ENCODE peak calls at places on chromosomes 12 and 14, in four cellular contexts. G is HepG2, V is GM12878, E is K562. Y is an unnamed sample.
A peak's percentile ranks its signal among the peaks of the same experiment; 100 is the strongest.

GRCh38 chr12:96237035-96237434 is 42.9 kb downstream of the ELK3 start:
- DNase-seq in V (no peak), E (no peak), G (no peak), Y (no peak)

GRCh38 chr14:56416213-56416612 is 163.4 kb upstream of the TMEM260 start:
- DNase-seq in E (no peak), V (no peak), G (no peak), Y (no peak)

GRCh38 chr12:110640275-110641025 is 26.5 kb downstream of the TCTN1 start:
- DNase-seq in V (no peak), G (no peak), E (no peak), Y (no peak)

GRCh38 chr14:104821229-104821945 is 20.5 kb downstream of the ZBTB42 start:
- DNase-seq in E (no peak), V (no peak), G (no peak), Y (no peak)

GRCh38 chr14:72651715-72652114 is 242.2 kb downstream of the DPF3 start:
- DNase-seq in V (no peak), E (no peak), G (no peak), Y (no peak)

GRCh38 chr14:49106721-49107689 is 479.2 kb downstream of the RPS29 start:
- DNase-seq in V (no peak), E (no peak), G (no peak), Y (no peak)

GRCh38 chr14:102568115-102568614 is 24.3 kb upstream of the RCOR1 start:
- DNase-seq in V (no peak), E (peak; percentile 88), G (peak; percentile 52), Y (peak; percentile 70)

GRCh38 chr12:11753151-11753501 is 103.7 kb downstream of the ETV6 start:
- DNase-seq in E (no peak), G (no peak), V (no peak), Y (no peak)

GRCh38 chr14:100790785-100791667 is 34.9 kb upstream of the MEG3 start:
- DNase-seq in E (peak; percentile 92), G (no peak), V (no peak), Y (no peak)

GRCh38 chr12:54407183-54407905 is 11.7 kb downstream of the ITGA5 start:
- DNase-seq in V (no peak), G (no peak), E (no peak), Y (no peak)

GRCh38 chr12:132218915-132219314 is 74.7 kb downstream of the NOC4L start:
- DNase-seq in E (peak; percentile 44), V (no peak), G (peak; percentile 35), Y (peak; percentile 81)

GRCh38 chr12:105067511-105068031 is 16.7 kb downstream of the ALDH1L2 start:
- DNase-seq in E (no peak), V (no peak), G (no peak), Y (no peak)

GRCh38 chr12:38995249-38995648 is 89.9 kb upstream of the CPNE8 start:
- DNase-seq in G (no peak), V (no peak), E (no peak), Y (no peak)

GRCh38 chr12:102438823-102439205 is 41.5 kb downstream of the IGF1 start:
- DNase-seq in G (no peak), V (no peak), E (no peak), Y (no peak)

GRCh38 chr12:21637985-21638891 is 19.4 kb downstream of the LDHB start:
- DNase-seq in V (no peak), E (no peak), G (no peak), Y (no peak)

GRCh38 chr12:93832126-93832525 is 155.0 kb downstream of the CRADD start:
- DNase-seq in G (no peak), E (no peak), V (no peak), Y (no peak)

GRCh38 chr12:34348064-34348463 is 325.8 kb downstream of the ALG10 start:
- DNase-seq in V (no peak), E (no peak), G (no peak), Y (no peak)

GRCh38 chr14:21924479-21924878 is 250.9 kb upstream of the OR4E1 start:
- DNase-seq in V (peak; percentile 4), G (no peak), E (no peak), Y (no peak)

GRCh38 chr14:61953602-61954001 is 191.4 kb downstream of the SNAPC1 start:
- DNase-seq in G (no peak), E (no peak), V (no peak), Y (no peak)

GRCh38 chr12:70796989-70797388 is 123.5 kb downstream of the PTPRR start:
- DNase-seq in V (no peak), E (no peak), G (no peak), Y (no peak)

GRCh38 chr12:26032719-26033241 is 74.3 kb downstream of the RASSF8 start:
- DNase-seq in E (no peak), V (no peak), G (no peak), Y (no peak)

GRCh38 chr12:71967176-71967575 is 28.5 kb downstream of the TPH2 start:
- DNase-seq in V (no peak), G (no peak), E (no peak), Y (no peak)

GRCh38 chr12:46921754-46922113 is 95.9 kb upstream of the SLC38A4 start:
- DNase-seq in E (no peak), V (no peak), G (peak; percentile 42), Y (no peak)

GRCh38 chr12:102685172-102685571 is 204.8 kb upstream of the IGF1 start:
- DNase-seq in E (no peak), G (no peak), V (no peak), Y (no peak)

GRCh38 chr14:21093769-21094681 is 4.4 kb downstream of the ZNF219 start:
- DNase-seq in G (no peak), E (no peak), V (no peak), Y (no peak)

GRCh38 chr12:13258212-13258611 is 61.7 kb downstream of the EMP1 start:
- DNase-seq in V (no peak), G (no peak), E (no peak), Y (no peak)

GRCh38 chr12:8081228-8081920 is 700 bp upstream of the NECAP1 start:
- DNase-seq in E (peak; percentile 44), G (no peak), V (no peak), Y (no peak)

DNA sequence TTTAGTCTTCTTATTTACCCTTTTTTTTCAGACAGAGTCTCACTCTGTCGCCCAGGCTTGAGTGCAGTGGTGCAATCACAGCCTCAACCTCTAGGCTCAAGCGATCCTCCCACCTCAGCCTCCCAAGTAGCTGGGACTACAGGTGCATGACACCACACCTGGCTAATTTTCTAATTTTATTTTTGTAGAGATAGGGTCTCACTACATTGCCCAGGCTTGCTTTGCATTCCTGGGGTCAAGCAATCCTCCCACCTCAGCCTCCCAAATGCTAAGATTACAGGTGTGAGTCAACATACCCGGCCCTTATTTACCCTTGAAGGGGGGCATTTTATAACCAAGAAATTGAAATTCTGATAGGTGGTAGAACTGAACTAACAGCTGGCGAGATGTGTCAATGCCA is 21.0 kb downstream of the HECTD4 start:
- DNase-seq in E (no peak), V (no peak), G (no peak), Y (no peak)
- TF ChIP-seq SP1 in E (no peak), V (no peak), G (no peak), Y (no peak)

GRCh38 chr12:49334226-49334625 is 2.8 kb downstream of the C1QL4 start:
- DNase-seq in V (no peak), G (no peak), E (no peak), Y (no peak)

GRCh38 chr12:49335955-49336644 is 888 bp downstream of the C1QL4 start:
- DNase-seq in E (no peak), G (no peak), V (no peak), Y (no peak)

GRCh38 chr12:49334681-49335080 is 2.3 kb downstream of the C1QL4 start:
- DNase-seq in V (no peak), E (no peak), G (no peak), Y (no peak)

GRCh38 chr12:49336645-49337584 is at the start of gene C1QL4:
- DNase-seq in G (peak; percentile 44), V (no peak), E (peak; percentile 93), Y (peak; percentile 90)

DNA sequence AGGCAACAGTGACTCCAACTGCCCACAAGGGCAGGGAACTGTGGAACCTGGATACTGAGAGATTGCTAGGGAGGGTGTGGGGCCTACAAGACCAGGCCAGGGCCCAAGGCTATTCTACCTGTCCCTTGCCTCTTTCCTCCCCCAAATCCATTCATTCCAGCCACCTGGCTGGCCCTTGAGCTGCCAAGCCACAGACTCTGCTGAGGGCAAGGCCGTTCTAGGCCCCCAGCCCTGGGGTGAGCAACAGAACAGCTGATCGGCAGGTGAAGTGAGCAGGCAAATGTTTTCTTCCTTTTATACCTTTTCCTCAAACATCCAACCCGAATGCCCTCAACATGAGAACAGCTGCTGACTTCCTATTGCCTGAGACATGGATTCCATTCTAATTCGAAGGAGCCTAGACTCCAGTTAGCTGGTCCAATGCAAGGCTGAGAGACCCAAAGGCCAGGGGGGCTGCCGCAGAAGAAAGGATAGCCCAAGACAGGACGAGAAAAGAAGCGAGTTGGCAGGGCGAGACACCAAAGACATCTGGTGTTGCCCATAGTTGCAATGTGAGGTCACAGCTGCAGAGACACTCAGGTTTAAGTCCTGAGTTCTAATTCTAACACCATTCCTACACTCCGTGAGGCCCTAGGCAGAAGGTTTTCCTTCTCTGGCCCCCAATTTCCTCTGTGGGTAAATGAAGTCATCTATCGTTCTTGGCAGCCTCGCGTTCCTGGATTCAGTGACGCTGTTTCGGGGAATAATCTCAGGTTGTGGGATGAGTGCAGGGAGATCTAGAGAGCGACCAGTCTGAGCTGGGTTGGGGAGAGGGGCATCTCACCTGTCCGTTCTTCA is 1.7 kb downstream of the C1QL4 start:
- DNase-seq in G (no peak), E (no peak), V (no peak), Y (no peak)
- TF ChIP-seq BHLHE40 in G (no peak), E (no peak), V (no peak), Y (no peak)

DNA sequence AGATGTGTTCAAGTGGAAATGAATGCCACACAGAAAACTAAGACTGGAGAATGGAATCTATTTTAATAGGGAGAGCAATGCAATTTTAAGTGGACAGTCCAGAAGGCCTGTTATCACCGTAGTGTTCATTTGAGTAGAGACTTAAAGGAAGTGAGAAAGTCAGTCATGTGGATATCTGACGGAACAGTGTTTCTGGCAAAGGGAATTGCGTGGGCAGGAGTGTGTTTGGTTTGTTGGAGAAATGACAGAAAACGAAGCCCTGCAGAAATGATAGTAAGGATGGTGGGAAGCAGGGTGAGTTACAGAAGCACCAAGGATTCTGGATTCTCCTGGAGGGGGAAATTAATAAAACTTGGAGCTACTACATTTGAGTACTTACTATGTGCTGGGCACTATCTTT is 776.6 kb downstream of the MED13L start:
- DNase-seq in G (no peak), V (no peak), E (no peak), Y (no peak)
- TF ChIP-seq SP1 in G (no peak), V (no peak), E (no peak), Y (no peak)

DNA sequence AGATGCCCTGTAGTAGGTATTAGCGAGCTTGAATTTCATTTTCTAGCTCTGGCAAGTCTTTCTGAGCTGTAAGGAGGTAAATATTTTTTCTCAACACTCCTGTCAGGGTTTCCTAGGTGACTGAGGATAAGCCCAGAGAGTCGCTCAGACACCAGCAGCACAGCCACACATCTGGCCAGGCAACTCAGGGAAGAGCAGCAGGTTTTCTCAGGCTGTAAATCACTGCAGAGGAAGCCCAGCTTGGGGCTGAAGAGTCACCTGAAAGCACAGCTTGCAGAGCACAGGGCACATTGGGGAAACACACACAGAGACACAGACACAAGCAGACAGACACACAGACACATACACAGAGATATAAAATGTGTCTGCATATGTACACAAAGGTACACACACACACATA is 231.9 kb upstream of the TMTC1 start:
- DNase-seq in V (no peak), G (no peak), E (no peak), Y (no peak)
- TF ChIP-seq BHLHE40 in V (no peak), G (no peak), E (no peak), Y (no peak)

DNA sequence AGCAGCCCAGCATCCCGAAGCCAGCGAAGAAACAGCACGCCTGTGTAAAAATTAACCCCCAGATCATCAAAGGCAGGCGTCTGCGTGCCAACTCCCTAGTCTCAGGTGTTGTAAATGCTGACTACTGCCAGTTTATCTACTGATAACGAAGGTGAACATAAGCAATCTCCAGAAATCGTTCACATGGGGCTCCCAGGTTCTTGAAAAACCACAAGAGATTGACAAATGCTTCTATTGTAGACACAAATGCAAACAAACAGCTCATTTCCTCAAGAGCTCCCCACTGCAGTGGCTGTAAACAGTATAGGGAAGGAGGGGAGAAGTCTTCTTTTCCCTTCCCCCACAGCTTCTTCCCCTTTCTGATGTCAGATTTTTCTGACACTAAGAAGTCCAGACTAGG is 5.3 kb upstream of the PLEKHG3 start:
- DNase-seq in G (no peak), E (no peak), V (no peak), Y (no peak)
- TF ChIP-seq SP1 in G (no peak), E (no peak), V (no peak), Y (no peak)

Y was measured in HEK293T.